ENCODE peak calls at places on chromosomes 6 and 20, in five cellular contexts. F, T, E, Z and A are unnamed samples. For H3K27me3, the result is how much of the 10 kb centered on the place peaks cover.

GRCh38 chr6:70685494-70686180 is 18.0 kb downstream of the SMAP1 start:
- DNase-seq in T (no peak), Z (no peak), F (no peak), E (no peak), A (no peak)

GRCh38 chr6:84417261-84417660 is 189.8 kb upstream of the CEP162 start:
- DNase-seq in T (no peak), Z (no peak), E (no peak), F (no peak), A (no peak)

GRCh38 chr6:105676837-105677236 is 274.0 kb upstream of the PREP start:
- DNase-seq in E (no peak), T (no peak), Z (no peak), F (no peak), A (no peak)

GRCh38 chr20:42701948-42702347 is 487.8 kb downstream of the PTPRT start:
- DNase-seq in F (no peak), E (no peak), Z (no peak), T (no peak), A (no peak)

GRCh38 chr6:112773217-112773616 is 426.1 kb downstream of the RFPL4B start:
- DNase-seq in Z (no peak), E (no peak), T (no peak), F (no peak), A (no peak)

GRCh38 chr6:148251286-148251685 is 91.4 kb upstream of the SASH1 start:
- DNase-seq in T (peak), Z (no peak), E (peak), F (no peak), A (no peak)

GRCh38 chr6:80939936-80940335 is 812.5 kb downstream of the TENT5A start:
- DNase-seq in Z (no peak), E (no peak), T (peak), F (no peak), A (no peak)

GRCh38 chr20:20593447-20594170 is 118.8 kb downstream of the RALGAPA2 start:
- DNase-seq in F (peak), Z (no peak), T (peak), E (peak), A (peak)

GRCh38 chr20:5080384-5080877 is 39.3 kb downstream of the PCNA start:
- DNase-seq in Z (no peak), F (peak), T (no peak), E (no peak), A (no peak)

GRCh38 chr6:1524040-1524480 is 85.7 kb upstream of the FOXC1 start:
- DNase-seq in E (peak), F (peak), T (peak), Z (no peak), A (peak)

GRCh38 chr6:163249651-163250101 is 164.8 kb upstream of the QKI start:
- DNase-seq in T (no peak), F (peak), E (no peak), Z (peak), A (no peak)

GRCh38 chr6:54072708-54073313 is 38.4 kb upstream of the MLIP start:
- DNase-seq in T (no peak), E (no peak), Z (no peak), F (no peak), A (no peak)

GRCh38 chr6:16539086-16539931 is 222.0 kb downstream of the ATXN1 start:
- DNase-seq in T (peak), E (no peak), F (no peak), Z (no peak), A (peak)

GRCh38 chr6:24431045-24431451 is 28.3 kb downstream of the MRS2 start:
- DNase-seq in T (peak), F (no peak), E (peak), Z (no peak), A (no peak)

GRCh38 chr20:64080013-64080812 is at the start of gene OPRL1:
- DNase-seq in F (no peak), E (peak), Z (no peak), T (no peak), A (no peak)

GRCh38 chr6:116036885-116037284 is 23.8 kb downstream of the FRK start:
- DNase-seq in F (no peak), T (no peak), E (no peak), Z (no peak), A (no peak)
- H3K27ac ChIP-seq in F (no peak), T (peak), E (no peak), Z (no peak), A (no peak)

GRCh38 chr6:145457556-145457955 is 277.8 kb downstream of the EPM2A start:
- DNase-seq in Z (no peak), E (no peak), T (no peak), F (no peak), A (no peak)
- TF ChIP-seq CTCF in Z (no peak), E (no peak), T (no peak), F (no peak), A (no peak)

DNA sequence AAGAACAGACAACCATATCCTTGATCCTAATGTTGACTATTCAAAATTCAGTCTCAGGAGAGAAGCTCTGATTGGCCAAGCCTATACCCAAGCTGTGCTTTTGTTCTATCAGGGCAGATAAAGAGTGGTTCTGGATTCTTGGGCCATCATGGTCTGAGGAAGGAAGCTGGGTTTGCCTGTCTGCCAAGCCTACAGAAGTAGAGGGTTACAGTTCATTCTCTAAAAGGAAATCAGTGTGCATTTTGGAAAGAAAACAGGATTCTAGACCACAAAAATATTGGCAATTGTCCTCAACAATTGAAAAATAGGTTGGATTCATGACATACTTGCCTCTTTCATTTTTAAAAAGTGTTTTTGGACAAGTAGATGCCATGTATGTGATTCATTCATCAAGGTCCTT is 145.4 kb upstream of the BMP2 start:
- DNase-seq in T (no peak), Z (peak), F (no peak), E (no peak), A (no peak)
- H3K27me3 ChIP-seq in T (under half), Z (under half), F (under half), E (under half), A (under half)

DNA sequence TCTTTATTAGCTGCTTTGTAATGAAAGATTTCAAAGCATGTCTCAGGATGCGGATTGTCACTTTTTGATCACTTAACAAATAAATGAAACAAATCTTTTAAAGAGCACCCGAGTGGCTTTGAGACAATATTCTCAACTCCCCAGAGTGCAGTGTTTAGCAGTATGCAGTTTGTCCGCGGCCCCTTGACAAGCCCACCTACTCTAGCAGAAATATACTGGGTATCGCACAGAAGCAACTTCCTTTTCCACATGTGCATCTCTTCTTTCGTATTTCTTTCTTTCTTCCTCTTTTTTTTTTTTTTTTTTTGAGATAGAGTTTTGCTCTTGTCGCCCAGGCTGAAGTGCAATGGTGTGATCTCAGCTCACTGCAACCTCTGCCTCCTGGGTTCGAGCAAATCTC is 84.5 kb upstream of the FAM184A start:
- DNase-seq in E (no peak), F (no peak), Z (no peak), T (no peak), A (no peak)
- H3K27ac ChIP-seq in E (no peak), F (no peak), Z (no peak), T (no peak), A (no peak)

GRCh38 chr6:161727063-161727462 is 453.2 kb upstream of the AGPAT4 start:
- DNase-seq in Z (no peak), F (no peak), E (peak), T (no peak), A (no peak)
- TF ChIP-seq CTCF in Z (no peak), F (no peak), E (peak), T (no peak), A (no peak)

DNA sequence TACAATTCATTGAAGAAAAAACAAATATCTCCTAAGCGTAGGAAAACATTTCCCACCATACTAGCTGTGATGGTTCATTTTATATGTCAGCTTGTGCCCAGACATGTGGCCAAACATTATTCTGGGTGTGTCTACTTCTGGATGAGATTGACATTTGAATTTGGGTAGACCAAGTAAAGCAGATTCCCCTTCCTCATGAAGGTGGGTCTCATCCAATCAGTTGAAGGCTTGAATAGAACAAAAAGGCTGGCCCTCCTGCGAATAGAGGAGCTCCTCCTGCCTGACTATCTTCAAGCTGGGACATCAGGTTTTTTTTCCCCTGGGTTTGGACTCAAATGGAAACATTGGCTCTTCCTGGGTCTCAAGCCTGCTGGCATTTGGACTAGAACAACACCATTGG is 113.6 kb downstream of the DHX35 start:
- DNase-seq in T (no peak), F (no peak), E (no peak), Z (no peak), A (no peak)
- H3K27me3 ChIP-seq in T (under half), F (under half), E (under half), Z (half or more), A (under half)

GRCh38 chr6:89834884-89835792 is 5.5 kb downstream of the CASP8AP2 start:
- DNase-seq in E (no peak), F (no peak), Z (no peak), T (no peak), A (no peak)

GRCh38 chr6:89826029-89826528 is 3.6 kb upstream of the CASP8AP2 start:
- DNase-seq in T (no peak), Z (no peak), F (no peak), E (no peak), A (no peak)

GRCh38 chr6:89828988-89829590 is 591 bp upstream of the CASP8AP2 start:
- DNase-seq in Z (no peak), T (no peak), F (no peak), E (peak), A (no peak)

GRCh38 chr6:89829591-89830384 is at the start of gene CASP8AP2:
- DNase-seq in Z (peak), F (peak), T (peak), E (peak), A (peak)

GRCh38 chr6:89830385-89830809 is 717 bp downstream of the CASP8AP2 start:
- DNase-seq in E (peak), F (no peak), T (no peak), Z (no peak), A (no peak)
- H3K27ac ChIP-seq in E (peak), F (peak), T (peak), Z (peak), A (peak)